ENCODE peak calls at places on chromosomes 6 and 20, in eight cellular contexts. E is neural progenitor cell, L is GM23338, N is PC-3, H is GM23248, Y is HCT116, J is A673, S is SK-N-MC. X is an unnamed sample. For H3K36me3, the result is how much of the 10 kb centered on the place peaks cover.

GRCh38 chr6:42179956-42180335 is 6.8 kb downstream of the GUCA1A start:
- DNase-seq in J (no peak), Y (no peak), N (peak), L (no peak), E (no peak), S (no peak), H (peak), X (no peak)

GRCh38 chr20:36230019-36230418 is 6.3 kb upstream of the AAR2 start:
- DNase-seq in E (no peak), N (no peak), S (no peak), J (no peak), Y (no peak), L (no peak), H (no peak), X (no peak)

GRCh38 chr6:10014561-10014960 is 400.3 kb downstream of the TFAP2A start:
- DNase-seq in H (peak), Y (no peak), E (peak), N (no peak), L (no peak), S (no peak), J (peak), X (peak)

GRCh38 chr6:105879902-105880547 is 206.1 kb upstream of the PRDM1 start:
- DNase-seq in N (no peak), H (no peak), S (no peak), J (no peak), E (no peak), L (no peak), Y (no peak), X (no peak)

GRCh38 chr20:60395993-60396392 is 437.8 kb downstream of the CDH26 start:
- DNase-seq in J (no peak), E (no peak), Y (no peak), N (no peak), L (no peak), H (no peak), S (no peak), X (no peak)

GRCh38 chr20:49851991-49852390 is 39.4 kb downstream of the SLC9A8 start:
- DNase-seq in H (peak), Y (no peak), N (no peak), S (no peak), L (no peak), E (no peak), J (no peak), X (no peak)

GRCh38 chr20:51128198-51128597 is 105.3 kb upstream of the KCNG1 start:
- DNase-seq in H (peak), S (no peak), J (no peak), N (peak), Y (no peak), L (no peak), E (no peak), X (peak)

GRCh38 chr6:86738078-86738477 is 199.2 kb upstream of the HTR1E start:
- DNase-seq in N (no peak), E (no peak), S (no peak), H (no peak), L (no peak), J (no peak), Y (no peak), X (no peak)

GRCh38 chr6:25227854-25228253 is 51.3 kb upstream of the CARMIL1 start:
- DNase-seq in N (no peak), S (no peak), J (no peak), H (no peak), L (no peak), Y (no peak), E (no peak), X (no peak)

GRCh38 chr20:31713312-31714049 is 9.2 kb downstream of the BCL2L1 start:
- DNase-seq in L (peak), N (peak), J (peak), E (no peak), H (peak), S (no peak), Y (peak), X (peak)

GRCh38 chr20:43942213-43942590 is 27.6 kb downstream of the TOX2 start:
- DNase-seq in L (no peak), J (no peak), Y (no peak), H (no peak), S (no peak), N (no peak), E (no peak), X (no peak)

GRCh38 chr6:155273438-155273837 is 9.6 kb downstream of the CLDN20 start:
- DNase-seq in J (peak), H (peak), E (no peak), S (no peak), N (no peak), L (peak), Y (no peak), X (peak)

GRCh38 chr6:3205913-3206312 is 21.5 kb downstream of the TUBB2B start:
- DNase-seq in L (no peak), Y (no peak), J (peak), H (peak), N (peak), E (no peak), S (no peak), X (peak)

GRCh38 chr6:135087403-135087802 is 32.8 kb upstream of the HBS1L start:
- DNase-seq in J (peak), N (no peak), L (peak), E (no peak), H (no peak), Y (no peak), S (no peak), X (no peak)

GRCh38 chr6:5745081-5745480 is 261.6 kb downstream of the NRN1 start:
- DNase-seq in J (no peak), H (no peak), Y (no peak), L (no peak), N (no peak), E (no peak), S (no peak), X (no peak)

GRCh38 chr20:2794202-2794748 is 6.2 kb downstream of the CPXM1 start:
- DNase-seq in J (no peak), Y (no peak), E (no peak), S (no peak), L (no peak), N (no peak), H (no peak), X (no peak)

GRCh38 chr6:150403458-150404245 is 34.8 kb downstream of the IYD start:
- DNase-seq in S (no peak), J (peak), L (no peak), N (peak), E (no peak), H (peak), Y (no peak), X (peak)

GRCh38 chr6:79878142-79878748 is 69.1 kb downstream of the ELOVL4 start:
- DNase-seq in E (no peak), H (no peak), J (no peak), L (no peak), Y (no peak), N (peak), S (no peak), X (peak)

GRCh38 chr6:80021131-80021530 is 16.7 kb downstream of the TTK start:
- DNase-seq in E (no peak), L (no peak), H (no peak), J (no peak), S (no peak), N (no peak), Y (no peak), X (no peak)

GRCh38 chr6:131914967-131915751 is 36.0 kb downstream of the CCN2 start:
- DNase-seq in L (peak), S (peak), J (peak), E (peak), Y (peak), H (peak), N (peak), X (peak)

GRCh38 chr6:151651639-151652038 is 155.8 kb upstream of the ESR1 start:
- DNase-seq in N (no peak), S (no peak), Y (no peak), H (no peak), L (no peak), J (no peak), E (no peak), X (no peak)

GRCh38 chr6:128508588-128509296 is 11.7 kb downstream of the PTPRK start:
- DNase-seq in L (no peak), N (peak), S (no peak), H (peak), J (peak), E (no peak), Y (peak), X (peak)

GRCh38 chr6:68738039-68738438 is 103.0 kb downstream of the ADGRB3 start:
- DNase-seq in J (no peak), H (no peak), Y (no peak), L (peak), E (no peak), N (no peak), S (no peak), X (no peak)

GRCh38 chr6:35499372-35499771 is 2.5 kb upstream of the TEAD3 start:
- DNase-seq in Y (no peak), H (no peak), E (no peak), J (no peak), L (no peak), S (no peak), N (no peak), X (no peak)

GRCh38 chr6:35498407-35499045 is 1.6 kb upstream of the TEAD3 start:
- DNase-seq in E (no peak), H (no peak), S (no peak), L (no peak), Y (no peak), J (no peak), N (no peak), X (no peak)

GRCh38 chr6:35496851-35497570 is at the start of gene TEAD3:
- DNase-seq in L (peak), J (peak), N (peak), E (peak), H (peak), Y (no peak), S (no peak), X (peak)

GRCh38 chr6:35496036-35496850 is 636 bp downstream of the TEAD3 start:
- DNase-seq in L (peak), E (peak), N (peak), S (no peak), Y (no peak), H (peak), J (peak), X (peak)

DNA sequence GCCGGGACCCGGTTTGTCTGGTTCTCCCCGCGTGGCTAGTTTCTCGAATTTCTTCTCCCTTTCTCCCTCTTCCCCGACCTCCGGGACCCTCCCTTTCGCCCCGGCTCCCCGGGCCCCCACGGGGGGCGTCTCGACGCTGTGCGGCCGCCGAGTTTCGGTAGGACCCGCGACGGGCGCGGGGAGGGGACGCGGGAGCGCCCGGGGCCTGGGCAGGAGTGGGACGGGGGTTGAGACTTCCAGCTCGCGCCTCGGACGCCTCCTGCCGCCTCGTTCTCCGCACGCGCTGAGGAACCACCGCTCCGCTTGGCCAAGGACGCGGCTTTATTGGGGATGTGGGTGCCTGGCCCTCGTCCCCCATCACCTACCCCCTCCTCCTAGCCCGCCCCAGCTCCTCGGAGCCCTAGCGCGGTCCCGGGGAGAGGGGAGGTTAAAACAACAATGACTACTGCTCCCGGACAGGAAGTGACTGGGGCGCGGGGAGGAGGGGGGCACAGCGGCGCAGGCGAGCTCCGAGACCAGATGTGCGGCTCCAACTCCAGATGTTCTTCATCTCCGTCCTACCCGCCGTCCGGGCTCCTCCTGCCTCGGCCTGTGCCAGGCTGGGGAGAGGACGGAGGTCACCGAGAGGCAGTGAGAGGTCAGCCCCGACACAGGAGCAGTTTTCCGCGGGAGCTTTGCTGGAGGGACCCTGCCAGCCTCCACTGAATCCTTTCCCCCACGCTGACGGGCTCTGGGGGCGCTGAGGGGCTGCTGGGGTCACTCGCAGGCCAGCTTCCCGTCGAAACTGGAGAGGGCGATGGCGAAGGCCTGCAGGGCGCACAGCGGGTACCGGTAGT is 910 bp upstream of the TEAD3 start:
- DNase-seq in N (no peak), L (peak), S (no peak), J (peak), Y (no peak), H (peak), E (peak), X (peak)
- TF ChIP-seq EZH2 in N (no peak), L (no peak), S (no peak), J (no peak), Y (no peak), H (no peak), E (no peak), X (no peak)

DNA sequence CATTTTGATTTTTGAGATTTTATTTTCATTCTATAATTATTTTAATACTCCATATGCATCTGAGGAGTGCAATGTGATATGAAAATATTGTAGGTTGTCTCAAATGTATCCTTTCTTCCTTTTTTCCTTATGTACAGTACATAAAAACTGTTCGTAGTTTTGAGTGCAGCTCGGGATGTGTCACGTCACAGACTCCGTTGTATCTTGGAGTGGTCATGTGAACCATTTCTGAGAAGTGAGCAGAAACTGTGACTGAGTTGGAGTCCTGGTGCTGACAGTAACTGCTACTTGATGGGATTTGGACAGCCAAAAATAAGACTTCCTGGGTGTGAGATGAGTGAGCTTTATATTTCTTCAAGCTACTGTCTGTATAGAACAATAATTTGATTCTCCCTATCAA is 761.4 kb upstream of the MAN1A1 start:
- DNase-seq in H (no peak), J (no peak), L (no peak), E (no peak), N (no peak), Y (no peak), S (no peak), X (no peak)
- H3K36me3 ChIP-seq in H (under half), J (under half), L (under half), E (under half), N (under half), Y (under half), S (under half), X (under half)

DNA sequence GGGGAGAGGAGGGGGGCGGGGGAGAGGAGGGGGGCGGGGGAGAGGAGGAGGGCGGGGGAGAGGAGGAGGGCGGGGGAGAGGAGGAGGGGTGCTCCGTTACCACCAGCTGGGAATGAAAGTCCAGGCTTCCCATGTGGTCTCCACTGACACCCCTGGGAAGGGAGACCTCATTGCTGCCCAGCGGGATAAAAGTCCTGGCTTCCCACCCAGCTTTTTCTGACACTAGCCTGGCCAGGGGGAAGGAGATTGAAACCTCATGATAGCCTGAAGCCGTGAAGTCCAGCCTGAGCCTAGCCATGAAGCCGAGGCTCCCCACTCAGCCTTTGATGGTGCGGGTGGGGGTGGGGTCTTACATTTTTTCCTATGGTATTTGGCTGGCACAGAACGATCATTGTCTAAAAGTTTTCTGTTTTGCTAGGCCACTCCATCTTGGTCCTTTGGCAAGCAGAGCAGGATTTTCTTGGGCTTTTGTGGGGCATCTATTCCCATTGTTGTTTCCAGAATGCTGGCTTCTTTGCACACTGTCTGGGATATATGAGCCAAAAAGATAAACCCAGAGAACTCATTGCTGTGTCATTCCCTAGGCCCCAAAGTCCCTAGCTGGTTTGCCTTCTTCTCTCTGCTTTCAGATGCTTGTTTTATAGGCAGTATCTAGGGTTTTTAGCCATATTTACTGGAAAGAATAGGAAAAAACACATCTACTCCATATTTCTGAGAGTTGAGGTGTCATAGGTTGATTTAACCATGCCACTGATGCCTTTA is 67.9 kb upstream of the RNF24 start:
- DNase-seq in N (no peak), H (no peak), S (no peak), J (no peak), Y (no peak), L (peak), E (no peak), X (no peak)
- TF ChIP-seq EZH2 in N (no peak), H (no peak), S (no peak), J (no peak), Y (no peak), L (no peak), E (no peak), X (no peak)

DNA sequence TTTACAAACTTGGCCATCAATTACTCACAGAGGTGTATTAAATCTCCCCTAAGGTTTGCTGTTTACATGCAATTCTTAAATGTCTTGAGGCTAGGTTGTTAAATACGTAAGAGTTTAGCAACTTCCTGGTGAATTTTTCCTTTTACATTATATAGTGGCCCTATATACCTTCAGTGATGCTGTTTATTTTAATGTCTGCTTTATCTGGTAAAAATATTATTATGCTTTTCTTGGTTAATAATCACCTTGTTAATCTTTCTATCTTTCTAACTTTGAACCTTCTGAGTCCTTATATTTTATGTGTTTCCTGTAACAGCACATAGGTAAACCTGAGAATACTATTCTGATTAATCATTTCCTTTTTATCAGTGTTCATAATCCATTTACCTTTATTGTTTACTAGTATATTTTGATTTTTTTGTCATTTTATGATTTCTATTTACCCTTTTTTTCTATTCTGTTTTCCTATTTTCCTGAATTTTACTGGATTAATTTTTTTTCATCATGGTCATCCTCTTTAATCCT is 57.9 kb downstream of the TP53INP2 start:
- DNase-seq in S (no peak), L (no peak), Y (no peak), H (no peak), N (no peak), J (no peak), E (no peak), X (no peak)
- H3K36me3 ChIP-seq in S (half or more), L (under half), Y (under half), H (half or more), N (under half), J (half or more), E (under half), X (under half)

GRCh38 chr20:63359937-63360849 is 956 bp downstream of the CHRNA4 start:
- DNase-seq in J (no peak), E (peak), N (no peak), H (no peak), Y (no peak), S (no peak), L (peak), X (no peak)
- TF ChIP-seq EZH2 in J (no peak), E (no peak), N (no peak), H (no peak), Y (no peak), S (no peak), L (no peak), X (no peak)

GRCh38 chr6:111909238-111909637 is 36.0 kb upstream of the FYN start:
- DNase-seq in Y (no peak), H (no peak), J (no peak), L (no peak), E (no peak), N (no peak), S (no peak), X (no peak)
- H3K36me3 ChIP-seq in Y (under half), H (under half), J (under half), L (under half), E (under half), N (under half), S (under half), X (under half)

X was measured in fibroblast of lung.